ENCODE peak calls at places on chromosomes 16 and 17, in four cellular contexts. C, W, E and H are unnamed samples.

GRCh38 chr17:38456031-38456815 is 28.0 kb downstream of the ARHGAP23 start:
- DNase-seq in C (no peak), W (no peak), E (no peak), H (no peak)

GRCh38 chr17:75854111-75854748 is 905 bp downstream of the WBP2 start:
- DNase-seq in C (no peak), W (no peak), E (no peak), H (no peak)

GRCh38 chr16:83781-84615 is 6.0 kb downstream of the MPG start:
- DNase-seq in C (no peak), W (no peak), E (no peak), H (no peak)

GRCh38 chr16:72666267-72666666 is 381.7 kb downstream of the ZFHX3 start:
- DNase-seq in C (no peak), W (no peak), E (no peak), H (no peak)

GRCh38 chr17:75517277-75517865 is 1.0 kb downstream of the TSEN54 start:
- DNase-seq in C (no peak), W (no peak), E (no peak), H (no peak)

GRCh38 chr17:79085921-79086551 is 11.4 kb downstream of the ENGASE start:
- DNase-seq in C (peak), W (no peak), E (no peak), H (no peak)

GRCh38 chr16:684067-684794 is at the start of gene JMJD8:
- DNase-seq in C (peak), W (peak), E (no peak), H (peak)

GRCh38 chr16:68200120-68200783 is 35.7 kb downstream of the ESRP2 start:
- DNase-seq in C (no peak), W (peak), E (no peak), H (no peak)

GRCh38 chr16:15888072-15888976 is at the start of gene CEP20:
- DNase-seq in C (peak), W (peak), E (peak), H (peak)

GRCh38 chr16:15509593-15510520 is 75.5 kb downstream of the BMERB1 start:
- DNase-seq in C (no peak), W (no peak), E (no peak), H (no peak)

GRCh38 chr16:4369006-4369766 is 2.5 kb upstream of the VASN start:
- DNase-seq in C (peak), W (no peak), E (no peak), H (no peak)

GRCh38 chr16:68744744-68745280 is 7.7 kb downstream of the CDH1 start:
- DNase-seq in C (peak), W (no peak), E (no peak), H (no peak)

GRCh38 chr17:75487351-75488070 is 27.8 kb downstream of the CASKIN2 start:
- DNase-seq in C (no peak), W (no peak), E (no peak), H (peak)

GRCh38 chr17:75950421-75950820 is 9.6 kb upstream of the FBF1 start:
- DNase-seq in C (no peak), W (no peak), E (no peak), H (no peak)

GRCh38 chr16:11100239-11100750 is 155.7 kb downstream of the SOCS1 start:
- DNase-seq in C (no peak), W (peak), E (no peak), H (no peak)

GRCh38 chr16:72797606-72798005 is 250.3 kb downstream of the ZFHX3 start:
- DNase-seq in C (no peak), W (peak), E (peak), H (no peak)

GRCh38 chr16:80580109-80580832 is 39.5 kb downstream of the DYNLRB2 start:
- DNase-seq in C (no peak), W (no peak), E (no peak), H (peak)

GRCh38 chr17:50317121-50317520 is 28.8 kb upstream of the XYLT2 start:
- DNase-seq in C (no peak), W (no peak), E (no peak), H (no peak)

GRCh38 chr16:1309888-1310831 is 724 bp downstream of the UBE2I start:
- DNase-seq in C (no peak), W (no peak), E (no peak), H (peak)

GRCh38 chr16:89115216-89115949 is 21.7 kb downstream of the ACSF3 start:
- DNase-seq in C (peak), W (no peak), E (no peak), H (peak)

GRCh38 chr16:69796285-69797118 is 34.4 kb downstream of the WWP2 start:
- DNase-seq in C (no peak), W (peak), E (no peak), H (peak)

GRCh38 chr17:35709874-35710273 is 21.6 kb upstream of the RASL10B start:
- DNase-seq in C (no peak), W (no peak), E (no peak), H (no peak)

GRCh38 chr17:44349553-44350070 is 4.5 kb downstream of the GRN start:
- DNase-seq in C (no peak), W (no peak), E (no peak), H (no peak)

GRCh38 chr16:84582958-84583516 is 34.8 kb downstream of the COTL1 start:
- DNase-seq in C (no peak), W (peak), E (no peak), H (no peak)

GRCh38 chr17:59154721-59155438 is at the start of gene SKA2:
- DNase-seq in C (peak), W (no peak), E (no peak), H (no peak)

GRCh38 chr17:59607817-59608403 is 11.8 kb upstream of the CLTC start:
- DNase-seq in C (no peak), W (peak), E (no peak), H (no peak)

GRCh38 chr17:2959371-2960130 is 103.9 kb downstream of the OR1D5 start:
- DNase-seq in C (no peak), W (no peak), E (no peak), H (no peak)

GRCh38 chr16:69859105-69859969 is 91.8 kb upstream of the CLEC18A start:
- DNase-seq in C (no peak), W (peak), E (no peak), H (no peak)

GRCh38 chr17:43570518-43570928 is 24.4 kb upstream of the ETV4 start:
- DNase-seq in C (no peak), W (no peak), E (no peak), H (no peak)

GRCh38 chr17:18954321-18954720 is 2.4 kb downstream of the SLC5A10 start:
- DNase-seq in C (peak), W (no peak), E (no peak), H (no peak)

GRCh38 chr17:59829217-59830006 is 63.3 kb downstream of the TUBD1 start:
- DNase-seq in C (no peak), W (no peak), E (no peak), H (peak)

GRCh38 chr17:64385187-64386083 is 5.2 kb downstream of the PECAM1 start:
- DNase-seq in C (peak), W (no peak), E (no peak), H (no peak)

GRCh38 chr17:64388961-64389565 is 1.6 kb downstream of the PECAM1 start:
- DNase-seq in C (peak), W (no peak), E (no peak), H (no peak)

GRCh38 chr17:64387545-64388171 is 3.0 kb downstream of the PECAM1 start:
- DNase-seq in C (peak), W (no peak), E (no peak), H (no peak)

GRCh38 chr17:64386412-64387144 is 4.1 kb downstream of the PECAM1 start:
- DNase-seq in C (peak), W (no peak), E (no peak), H (no peak)

DNA sequence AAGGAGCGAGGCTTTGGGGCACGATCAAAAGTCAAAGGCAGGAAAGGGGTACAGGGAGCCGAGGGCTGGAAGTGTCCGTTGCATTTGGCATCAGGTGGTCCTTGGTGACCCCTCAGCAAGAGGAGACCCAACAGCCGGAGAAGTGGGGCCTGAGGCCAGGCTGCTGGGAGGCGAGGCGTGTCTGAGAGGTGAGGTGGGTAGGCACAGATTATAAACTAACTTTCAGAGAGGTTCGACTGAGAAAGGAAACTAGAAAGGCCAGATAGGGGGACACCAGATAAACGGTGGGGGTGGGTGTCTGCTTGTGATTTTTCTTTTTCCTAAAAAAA is 3.6 kb downstream of the PECAM1 start:
- DNase-seq in C (peak), W (no peak), E (no peak), H (no peak)
- H3K4me3 ChIP-seq in C (no peak), W (no peak), E (peak), H (no peak)

DNA sequence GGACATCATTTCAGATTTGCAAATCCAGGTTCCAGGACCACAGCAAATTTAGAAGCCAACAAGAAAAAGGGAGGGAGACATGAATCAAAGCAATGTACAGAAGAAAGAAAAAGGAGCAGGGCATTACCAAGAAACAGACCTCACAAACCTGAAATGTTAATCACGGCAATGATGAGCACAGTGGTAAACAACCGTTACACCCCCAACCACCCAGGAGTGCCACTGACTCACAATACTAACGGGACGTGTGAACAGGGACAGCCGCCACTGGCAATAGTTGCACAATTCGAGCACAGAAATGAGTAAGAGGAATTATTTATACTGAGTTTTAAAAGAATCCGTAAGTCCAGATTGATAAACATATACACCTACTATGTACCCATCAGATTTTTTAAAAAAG is 13.8 kb downstream of the USP22 start:
- DNase-seq in C (no peak), W (no peak), E (no peak), H (no peak)
- H3K4me3 ChIP-seq in C (no peak), W (no peak), E (no peak), H (no peak)

GRCh38 chr17:39740357-39741111 is 2.8 kb downstream of the GRB7 start:
- DNase-seq in C (peak), W (no peak), E (no peak), H (no peak)
- H3K4me3 ChIP-seq in C (peak), W (no peak), E (peak), H (no peak)

DNA sequence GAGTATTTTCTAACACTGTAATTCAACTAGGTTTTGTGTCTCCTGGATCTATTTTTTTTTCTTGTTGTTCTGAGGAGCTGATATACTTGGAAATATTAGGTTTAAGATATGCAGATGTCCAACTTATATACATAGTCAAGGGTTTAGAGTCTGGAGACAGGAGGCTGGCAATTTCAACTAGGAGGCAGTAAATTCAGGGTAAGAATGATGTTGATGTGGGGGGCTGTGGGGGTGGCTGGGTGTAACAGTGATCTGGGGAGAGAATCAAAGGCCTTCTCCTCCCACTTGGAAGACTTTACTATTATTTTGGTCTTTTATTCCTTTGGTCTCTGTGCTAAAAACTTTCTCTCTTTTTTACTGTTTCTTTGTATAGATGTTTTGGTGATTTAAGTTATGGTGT is 88.0 kb downstream of the MAP2K6 start:
- DNase-seq in C (no peak), W (no peak), E (no peak), H (no peak)
- H3K4me3 ChIP-seq in C (peak), W (no peak), E (no peak), H (no peak)

GRCh38 chr16:30186444-30186781 is 3.0 kb downstream of the CORO1A start:
- DNase-seq in C (no peak), W (no peak), E (no peak), H (no peak)
- H3K4me3 ChIP-seq in C (no peak), W (no peak), E (no peak), H (peak)

DNA sequence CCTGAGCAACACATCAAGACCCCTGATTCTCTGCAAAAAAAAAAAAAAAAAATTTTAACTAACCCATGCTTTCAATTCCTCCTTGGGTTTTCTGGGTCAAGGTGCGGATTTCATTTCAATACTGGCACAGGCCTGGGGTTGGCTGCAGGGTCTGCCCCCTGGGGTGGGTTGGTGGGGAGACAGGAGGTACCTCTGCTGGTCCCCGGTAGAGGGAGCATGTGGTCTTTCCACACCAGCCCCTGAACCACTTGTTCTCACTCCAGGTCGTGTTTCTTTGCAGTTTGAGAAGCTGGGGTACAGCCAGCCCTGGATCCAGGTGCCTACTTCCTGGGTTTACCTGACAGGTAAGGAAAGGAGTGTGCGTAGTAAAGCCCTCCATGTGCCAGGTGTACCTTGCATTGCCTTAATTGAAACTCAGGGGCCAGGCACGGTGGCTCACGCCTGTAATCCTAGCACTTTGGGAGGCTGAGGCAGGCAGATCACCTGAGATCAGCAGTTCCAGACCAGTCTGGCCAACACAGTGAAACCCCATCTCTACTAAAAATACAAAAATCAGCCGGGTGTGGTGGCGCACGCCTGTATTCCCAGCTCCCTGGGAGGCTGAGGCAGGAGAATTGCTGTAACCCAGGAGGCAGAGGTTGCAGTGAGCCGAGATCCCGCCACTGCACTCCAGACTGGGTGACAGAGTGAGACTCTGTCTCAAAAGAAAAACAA is 21.8 kb downstream of the SDR42E2 start:
- DNase-seq in C (no peak), W (no peak), E (no peak), H (no peak)
- H3K4me3 ChIP-seq in C (no peak), W (no peak), E (no peak), H (no peak)

GRCh38 chr17:1494736-1495253 is 2.3 kb upstream of the MYO1C start:
- DNase-seq in C (no peak), W (no peak), E (no peak), H (no peak)

GRCh38 chr17:1496814-1497325 is 4.4 kb upstream of the MYO1C start:
- DNase-seq in C (no peak), W (no peak), E (no peak), H (no peak)

GRCh38 chr17:1495265-1495664 is 2.8 kb upstream of the MYO1C start:
- DNase-seq in C (no peak), W (no peak), E (no peak), H (no peak)

GRCh38 chr17:1498233-1498632 is 5.7 kb upstream of the MYO1C start:
- DNase-seq in C (no peak), W (no peak), E (no peak), H (no peak)

GRCh38 chr17:1498869-1499268 is 6.4 kb upstream of the MYO1C start:
- DNase-seq in C (no peak), W (no peak), E (no peak), H (no peak)
- H3K4me3 ChIP-seq in C (no peak), W (no peak), E (no peak), H (no peak)